ENCODE peak calls at places on chromosomes 7 and 10, in ten cellular contexts. K, Z, I, E, R, Q, Y, L, A and X are unnamed samples.

GRCh38 chr10:122911889-122912484 is 1.6 kb downstream of the FAM24A start:
- DNase-seq in A (peak), L (no peak), Z (peak), Q (no peak), K (peak), R (no peak), E (peak), Y (peak), I (no peak), X (no peak)

GRCh38 chr10:19788902-19789301 is 27.3 kb upstream of the PLXDC2 start:
- DNase-seq in I (no peak), R (no peak), Y (no peak), Q (no peak), A (no peak), L (no peak), E (no peak), Z (no peak), K (peak), X (no peak)

GRCh38 chr7:96426685-96427084 is 104.8 kb upstream of the SLC25A13 start:
- DNase-seq in Z (no peak), L (no peak), Y (no peak), K (no peak), I (no peak), A (no peak), R (no peak), E (no peak), Q (no peak), X (no peak)

GRCh38 chr10:557792-558328 is 131.6 kb downstream of the DIP2C start:
- DNase-seq in Y (no peak), I (no peak), Z (peak), K (no peak), E (no peak), R (no peak), L (no peak), A (no peak), Q (no peak), X (peak)

GRCh38 chr10:3785251-3785848 is 341 bp upstream of the KLF6 start:
- DNase-seq in E (peak), Y (peak), Q (peak), R (peak), I (peak), K (peak), Z (peak), L (peak), A (peak), X (peak)

GRCh38 chr7:140454657-140455015 is 24.7 kb downstream of the MKRN1 start:
- DNase-seq in I (no peak), Z (no peak), Y (no peak), R (no peak), K (no peak), E (no peak), Q (no peak), L (no peak), A (no peak), X (no peak)

GRCh38 chr7:143434660-143435059 is 8.6 kb upstream of the TAS2R60 start:
- DNase-seq in I (no peak), L (no peak), Q (no peak), K (peak), Z (no peak), R (no peak), E (peak), Y (peak), A (no peak), X (no peak)

GRCh38 chr7:142880886-142881505 is 4.5 kb downstream of the TRPV6 start:
- DNase-seq in Z (peak), A (no peak), Y (no peak), R (no peak), Q (no peak), E (peak), I (no peak), L (no peak), K (peak), X (no peak)

GRCh38 chr10:93871805-93872204 is 22.0 kb upstream of the SLC35G1 start:
- DNase-seq in R (no peak), Z (no peak), A (no peak), Q (no peak), Y (no peak), L (no peak), K (no peak), I (no peak), E (no peak), X (no peak)

GRCh38 chr7:131897016-131897789 is 340.8 kb upstream of the PODXL start:
- DNase-seq in E (peak), Y (no peak), R (no peak), Q (no peak), I (no peak), K (peak), Z (no peak), A (no peak), L (no peak), X (no peak)

GRCh38 chr7:111867348-111867931 is 305.1 kb upstream of the IMMP2L start:
- DNase-seq in Z (no peak), E (no peak), A (no peak), R (no peak), L (no peak), I (no peak), Q (no peak), K (no peak), Y (no peak), X (no peak)

GRCh38 chr7:157193274-157193673 is 54.5 kb downstream of the UBE3C start:
- DNase-seq in E (peak), I (no peak), A (no peak), Q (no peak), R (no peak), K (no peak), L (no peak), Y (no peak), Z (no peak), X (no peak)

GRCh38 chr10:130463104-130463875 is 327.1 kb downstream of the GLRX3 start:
- DNase-seq in Q (no peak), E (no peak), L (no peak), Y (no peak), R (no peak), I (no peak), K (no peak), Z (no peak), A (no peak), X (no peak)

GRCh38 chr10:29590598-29591415 is 44.0 kb downstream of the SVIL start:
- DNase-seq in Q (no peak), I (no peak), Z (peak), E (peak), R (peak), Y (no peak), L (peak), A (peak), K (peak), X (peak)

GRCh38 chr7:131898418-131898817 is 342.0 kb upstream of the PODXL start:
- DNase-seq in Q (no peak), Y (no peak), K (no peak), R (no peak), L (no peak), A (no peak), Z (no peak), I (no peak), E (peak), X (no peak)

GRCh38 chr10:130587718-130588117 is 451.5 kb downstream of the GLRX3 start:
- DNase-seq in I (no peak), Q (no peak), L (no peak), R (no peak), A (no peak), E (no peak), Y (no peak), K (no peak), Z (no peak), X (no peak)

GRCh38 chr10:88254091-88254490 is 329.0 kb downstream of the RNLS start:
- DNase-seq in R (no peak), I (peak), A (no peak), Q (no peak), K (peak), Y (no peak), E (peak), Z (no peak), L (no peak), X (no peak)

GRCh38 chr7:114269714-114270113 is 144.9 kb upstream of the FOXP2 start:
- DNase-seq in L (no peak), Q (no peak), A (no peak), Y (no peak), Z (no peak), I (no peak), R (peak), K (no peak), E (no peak), X (no peak)

GRCh38 chr7:88449410-88449809 is 142.7 kb upstream of the STEAP4 start:
- DNase-seq in Y (no peak), Z (no peak), E (no peak), Q (no peak), I (no peak), A (no peak), L (no peak), K (no peak), R (no peak), X (no peak)